ENCODE peak calls at places on chromosomes 2 and 18, in seven cellular contexts. H, Z, N, R, J, V and Y are unnamed samples.

GRCh38 chr18:59697236-59697932 is at the start of gene CCBE1:
- DNase-seq in H (peak), Z (peak), N (peak), R (peak), J (peak), V (peak), Y (peak)

GRCh38 chr2:170848587-170848986 is 31.9 kb downstream of the GAD1 start:
- DNase-seq in H (peak), Z (peak), N (no peak), R (no peak), J (no peak), V (peak), Y (no peak)

GRCh38 chr2:241878007-241878970 is 8.8 kb downstream of the RTP5 start:
- DNase-seq in H (peak), Z (peak), N (peak), R (no peak), J (peak), V (peak), Y (peak)

GRCh38 chr2:238644095-238645081 is 203.5 kb upstream of the TWIST2 start:
- DNase-seq in H (peak), Z (peak), N (peak), R (no peak), J (no peak), V (peak), Y (no peak)

GRCh38 chr2:149065236-149065635 is 26.7 kb downstream of the LYPD6B start:
- DNase-seq in H (no peak), Z (peak), N (no peak), R (no peak), J (no peak), V (peak), Y (no peak)

GRCh38 chr2:71148506-71149063 is 18.2 kb downstream of the MPHOSPH10 start:
- DNase-seq in H (no peak), Z (no peak), N (no peak), R (no peak), J (no peak), V (no peak), Y (no peak)

GRCh38 chr2:163373481-163373880 is 362.3 kb downstream of the FIGN start:
- DNase-seq in H (no peak), Z (no peak), N (no peak), R (no peak), J (no peak), V (no peak), Y (no peak)

GRCh38 chr2:209525834-209526281 is 102.0 kb downstream of the MAP2 start:
- DNase-seq in H (peak), Z (peak), N (no peak), R (no peak), J (no peak), V (peak), Y (no peak)

GRCh38 chr18:48842259-48843061 is 108.3 kb downstream of the SMAD7 start:
- DNase-seq in H (peak), Z (no peak), N (peak), R (no peak), J (no peak), V (no peak), Y (peak)

GRCh38 chr2:195610708-195611107 is 46.3 kb upstream of the SLC39A10 start:
- DNase-seq in H (no peak), Z (no peak), N (no peak), R (no peak), J (no peak), V (no peak), Y (no peak)

GRCh38 chr2:230068658-230069080 is at the start of gene SLC16A14:
- DNase-seq in H (peak), Z (peak), N (peak), R (no peak), J (no peak), V (peak), Y (peak)

GRCh38 chr2:227188292-227188691 is 23.9 kb downstream of the COL4A3 start:
- DNase-seq in H (peak), Z (peak), N (no peak), R (no peak), J (no peak), V (peak), Y (no peak)

GRCh38 chr2:197339496-197340220 is 29.1 kb upstream of the ANKRD44 start:
- DNase-seq in H (no peak), Z (no peak), N (no peak), R (no peak), J (no peak), V (no peak), Y (no peak)

GRCh38 chr2:64913357-64913869 is 75.8 kb upstream of the SLC1A4 start:
- DNase-seq in H (no peak), Z (no peak), N (no peak), R (no peak), J (peak), V (no peak), Y (no peak)

GRCh38 chr18:62183578-62184195 is 3.2 kb downstream of the PIGN start:
- DNase-seq in H (peak), Z (peak), N (peak), R (no peak), J (peak), V (peak), Y (peak)

GRCh38 chr2:43010428-43011141 is 215.8 kb downstream of the ZFP36L2 start:
- DNase-seq in H (no peak), Z (no peak), N (no peak), R (no peak), J (no peak), V (no peak), Y (no peak)

GRCh38 chr2:136645458-136645857 is 119.9 kb upstream of the THSD7B start:
- DNase-seq in H (no peak), Z (no peak), N (no peak), R (no peak), J (no peak), V (no peak), Y (no peak)

GRCh38 chr2:117409443-117409842 is 405.0 kb upstream of the DDX18 start:
- DNase-seq in H (no peak), Z (no peak), N (no peak), R (no peak), J (no peak), V (no peak), Y (no peak)

GRCh38 chr2:36882532-36882931 is 83.8 kb downstream of the STRN start:
- DNase-seq in H (no peak), Z (no peak), N (no peak), R (no peak), J (no peak), V (no peak), Y (no peak)
- TF ChIP-seq CTCF in H (no peak), Z (no peak), N (no peak), R (no peak), J (no peak), V (no peak), Y (no peak)

GRCh38 chr2:219405451-219405850 is 12.7 kb upstream of the DES start:
- DNase-seq in H (no peak), Z (no peak), N (no peak), R (no peak), J (no peak), V (no peak), Y (no peak)
- TF ChIP-seq CTCF in H (no peak), Z (peak), N (no peak), R (peak), J (no peak), V (peak), Y (no peak)

DNA sequence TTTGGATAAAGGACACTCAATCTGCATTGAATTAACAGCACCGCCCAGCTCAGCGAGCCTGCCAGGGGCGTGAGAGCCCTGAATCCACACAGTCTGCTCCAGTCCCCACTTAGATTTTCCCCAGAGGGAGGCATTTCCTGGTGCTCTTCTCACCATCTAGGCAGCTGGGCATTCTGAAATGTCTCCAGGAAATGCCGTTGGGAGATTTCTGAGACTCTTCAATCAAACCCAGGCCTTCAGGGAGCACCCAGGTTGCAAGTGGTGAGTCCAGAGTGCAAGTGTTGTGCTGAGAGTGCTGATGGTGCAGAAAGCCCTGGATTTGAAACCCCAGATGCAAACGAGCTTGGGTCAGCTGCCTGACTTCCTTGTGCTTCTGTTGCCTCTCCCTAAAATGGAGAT is 23.4 kb upstream of the TMEM37 start:
- DNase-seq in H (no peak), Z (no peak), N (no peak), R (peak), J (no peak), V (no peak), Y (no peak)
- TF ChIP-seq CTCF in H (no peak), Z (no peak), N (no peak), R (no peak), J (no peak), V (no peak), Y (no peak)

GRCh38 chr2:152718909-152719645 is 657 bp downstream of the ARL6IP6 start:
- DNase-seq in H (peak), Z (peak), N (peak), R (peak), J (no peak), V (peak), Y (peak)

GRCh38 chr2:152716805-152717241 is 438 bp downstream of the PRPF40A start:
- DNase-seq in H (no peak), Z (peak), N (no peak), R (no peak), J (no peak), V (peak), Y (peak)

GRCh38 chr2:152718047-152718908 is at the start of gene ARL6IP6:
- DNase-seq in H (peak), Z (peak), N (peak), R (peak), J (peak), V (peak), Y (peak)

GRCh38 chr2:152715854-152716428 is 1.3 kb downstream of the PRPF40A start:
- DNase-seq in H (peak), Z (peak), N (no peak), R (no peak), J (peak), V (peak), Y (no peak)

DNA sequence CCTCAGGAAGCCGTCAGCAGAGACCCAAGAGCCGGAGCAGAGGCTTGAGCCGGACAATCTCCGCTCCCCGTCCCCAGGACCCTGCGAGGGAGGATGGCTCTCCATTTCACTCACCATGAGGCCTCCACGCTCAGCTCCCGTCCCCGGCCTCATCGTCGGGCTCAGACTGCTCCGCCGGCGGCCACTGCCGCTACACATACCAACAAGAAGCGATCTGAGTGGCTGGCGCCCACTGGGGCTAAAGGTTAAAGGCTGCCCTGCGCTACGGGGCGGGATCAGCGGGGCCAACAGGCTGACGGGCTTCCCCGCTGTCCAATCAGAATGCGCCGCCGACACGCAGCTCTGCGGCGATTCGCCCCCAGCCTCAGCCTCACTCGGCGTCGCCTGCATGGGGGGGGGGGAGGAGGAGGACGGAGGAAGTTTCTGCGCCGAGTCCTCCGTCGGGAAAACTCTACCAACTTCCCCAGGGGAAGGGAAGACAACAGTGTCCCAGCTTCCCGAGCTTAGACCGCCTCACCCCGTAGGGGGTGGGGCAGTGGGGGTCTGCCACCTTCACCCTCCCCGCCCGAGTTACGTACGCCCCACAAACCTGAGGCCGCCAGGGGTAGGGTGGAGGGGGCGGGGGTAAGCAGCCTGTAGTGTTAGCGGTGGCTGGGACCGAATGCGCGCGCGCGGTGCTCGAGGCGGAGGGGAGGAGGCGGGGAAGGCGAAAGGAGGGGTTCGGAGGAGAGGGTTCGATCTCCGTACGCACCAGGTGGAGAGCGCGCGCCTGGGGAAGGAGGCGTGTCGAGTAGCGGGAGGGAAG is at the start of gene PRPF40A:
- DNase-seq in H (peak), Z (peak), N (peak), R (peak), J (peak), V (peak), Y (peak)
- TF ChIP-seq CTCF in H (no peak), Z (no peak), N (no peak), R (peak), J (no peak), V (no peak), Y (no peak)

GRCh38 chr2:143686585-143687164 is 557.5 kb downstream of the ARHGAP15 start:
- DNase-seq in H (peak), Z (peak), N (peak), R (no peak), J (peak), V (peak), Y (peak)
- TF ChIP-seq CTCF in H (peak), Z (peak), N (peak), R (peak), J (peak), V (peak), Y (no peak)

GRCh38 chr2:237067985-237068576 is 17.6 kb upstream of the COPS8 start:
- DNase-seq in H (peak), Z (no peak), N (no peak), R (no peak), J (no peak), V (no peak), Y (no peak)
- TF ChIP-seq CTCF in H (no peak), Z (peak), N (no peak), R (no peak), J (no peak), V (peak), Y (no peak)

DNA sequence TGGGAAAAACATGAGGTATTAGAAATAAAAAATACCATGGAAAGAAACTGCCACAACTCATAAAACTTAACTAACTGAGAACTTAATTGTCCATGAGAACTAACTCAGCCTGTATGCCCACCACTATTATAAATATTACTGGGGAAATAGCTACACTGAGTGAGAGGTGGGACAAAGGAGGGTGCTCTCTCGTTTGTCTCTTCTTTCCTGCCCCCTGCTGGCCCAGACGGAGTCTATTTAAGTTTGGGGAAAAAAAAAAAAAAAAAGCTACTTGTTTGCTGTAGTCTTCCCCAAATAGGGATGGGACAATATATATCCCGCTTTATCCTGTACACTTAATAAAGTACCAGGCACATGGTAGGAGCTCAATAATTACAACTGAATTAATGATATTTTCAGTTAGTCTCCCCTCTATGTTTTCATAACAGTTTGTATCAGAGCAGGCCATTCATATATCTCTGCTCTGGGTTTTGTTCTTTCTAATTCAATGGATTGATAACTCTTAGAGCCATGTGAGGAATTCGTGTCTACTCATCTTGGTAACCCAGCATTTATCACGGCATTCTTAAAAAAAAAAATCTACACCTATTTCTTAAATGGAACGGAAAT is 647.7 kb upstream of the PKDCC start:
- DNase-seq in H (peak), Z (no peak), N (no peak), R (no peak), J (no peak), V (peak), Y (no peak)
- TF ChIP-seq CTCF in H (peak), Z (peak), N (peak), R (peak), J (no peak), V (peak), Y (no peak)

GRCh38 chr2:236166781-236167296 is 1.3 kb downstream of the GBX2 start:
- DNase-seq in H (no peak), Z (no peak), N (no peak), R (no peak), J (no peak), V (no peak), Y (peak)
- TF ChIP-seq CTCF in H (no peak), Z (no peak), N (no peak), R (no peak), J (no peak), V (no peak), Y (no peak)

GRCh38 chr2:47664817-47665216 is 118.1 kb upstream of the MSH6 start:
- DNase-seq in H (peak), Z (no peak), N (no peak), R (no peak), J (no peak), V (peak), Y (no peak)
- TF ChIP-seq CTCF in H (peak), Z (no peak), N (peak), R (no peak), J (no peak), V (peak), Y (peak)

GRCh38 chr2:16725549-16725948 is 59.9 kb upstream of the CYRIA start:
- DNase-seq in H (no peak), Z (no peak), N (no peak), R (no peak), J (no peak), V (peak), Y (no peak)

GRCh38 chr2:16722121-16722520 is 56.5 kb upstream of the CYRIA start:
- DNase-seq in H (no peak), Z (no peak), N (no peak), R (no peak), J (no peak), V (no peak), Y (no peak)

GRCh38 chr2:16726147-16726546 is 60.5 kb upstream of the CYRIA start:
- DNase-seq in H (peak), Z (no peak), N (no peak), R (no peak), J (no peak), V (peak), Y (no peak)

GRCh38 chr2:16719409-16719808 is 53.8 kb upstream of the CYRIA start:
- DNase-seq in H (no peak), Z (no peak), N (no peak), R (no peak), J (no peak), V (no peak), Y (no peak)

DNA sequence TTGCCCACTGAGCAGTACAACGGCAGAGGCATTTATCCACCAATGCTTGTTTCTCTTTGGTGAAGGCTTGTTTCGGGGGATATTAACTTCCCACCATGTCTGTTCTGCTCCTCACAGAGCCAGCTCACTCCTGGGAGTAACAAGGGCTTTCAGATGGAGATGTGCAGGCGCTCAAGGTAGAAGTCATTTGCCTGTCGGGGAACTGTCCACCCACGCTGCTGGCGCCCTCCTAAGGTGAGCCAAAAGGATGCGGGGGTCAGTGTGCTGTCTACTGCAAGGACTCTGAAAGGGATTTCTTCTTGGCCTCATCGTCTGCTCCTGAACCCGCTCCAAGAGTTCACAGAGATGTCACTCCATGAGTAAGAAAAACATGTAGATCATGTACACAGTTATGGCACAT is 57.0 kb upstream of the CYRIA start:
- DNase-seq in H (no peak), Z (no peak), N (no peak), R (no peak), J (no peak), V (no peak), Y (no peak)
- TF ChIP-seq CTCF in H (no peak), Z (no peak), N (no peak), R (no peak), J (no peak), V (no peak), Y (no peak)